ENCODE peak calls at places on chromosomes 3 and 15, in ten cellular contexts. M, I, B, G, X, W, K, U, L and T are unnamed samples. For H3K9me3, the result is how much of the 10 kb centered on the place peaks cover.

GRCh38 chr3:130699765-130700164 is 46.9 kb downstream of the PIK3R4 start:
- DNase-seq in M (no peak), I (no peak), B (no peak), G (peak), X (peak), W (no peak), K (peak), U (no peak), L (no peak), T (no peak)

GRCh38 chr3:53337167-53337940 is 10.0 kb downstream of the DCP1A start:
- DNase-seq in M (no peak), I (no peak), B (no peak), G (no peak), X (no peak), W (no peak), K (no peak), U (no peak), L (no peak), T (no peak)

GRCh38 chr15:51144021-51144532 is 49.4 kb upstream of the TNFAIP8L3 start:
- DNase-seq in M (no peak), I (no peak), B (no peak), G (peak), X (peak), W (peak), K (peak), U (no peak), L (no peak), T (no peak)

GRCh38 chr3:38348903-38349302 is 2.3 kb downstream of the XYLB start:
- DNase-seq in M (no peak), I (no peak), B (no peak), G (no peak), X (no peak), W (no peak), K (peak), U (no peak), L (no peak), T (no peak)

GRCh38 chr3:45666729-45667440 is 22.3 kb upstream of the SACM1L start:
- DNase-seq in M (no peak), I (no peak), B (no peak), G (no peak), X (no peak), W (no peak), K (peak), U (no peak), L (no peak), T (peak)

GRCh38 chr3:121719423-121719822 is 30.1 kb downstream of the GOLGB1 start:
- DNase-seq in M (no peak), I (no peak), B (no peak), G (no peak), X (no peak), W (no peak), K (no peak), U (no peak), L (no peak), T (no peak)

GRCh38 chr3:27712136-27713065 is 9.7 kb downstream of the EOMES start:
- DNase-seq in M (peak), I (peak), B (no peak), G (peak), X (peak), W (peak), K (peak), U (no peak), L (peak), T (peak)

GRCh38 chr3:187136936-187137335 is 2.4 kb downstream of the RPL39L start:
- DNase-seq in M (no peak), I (no peak), B (no peak), G (peak), X (no peak), W (no peak), K (peak), U (no peak), L (no peak), T (no peak)

GRCh38 chr3:126544596-126545281 is 14.0 kb downstream of the C3orf22 start:
- DNase-seq in M (peak), I (peak), B (peak), G (no peak), X (no peak), W (peak), K (no peak), U (no peak), L (no peak), T (no peak)

GRCh38 chr15:38557855-38558713 is 6.5 kb downstream of the RASGRP1 start:
- DNase-seq in M (no peak), I (no peak), B (no peak), G (no peak), X (no peak), W (no peak), K (no peak), U (no peak), L (no peak), T (no peak)

GRCh38 chr3:143172313-143173054 is 52.9 kb downstream of the CHST2 start:
- DNase-seq in M (no peak), I (no peak), B (no peak), G (no peak), X (no peak), W (no peak), K (no peak), U (no peak), L (no peak), T (no peak)

GRCh38 chr3:125433611-125434041 is 58.5 kb upstream of the ZNF148 start:
- DNase-seq in M (no peak), I (no peak), B (no peak), G (no peak), X (no peak), W (no peak), K (no peak), U (no peak), L (no peak), T (no peak)

GRCh38 chr3:66476852-66477381 is 23.9 kb downstream of the LRIG1 start:
- DNase-seq in M (no peak), I (no peak), B (no peak), G (no peak), X (no peak), W (no peak), K (no peak), U (no peak), L (no peak), T (no peak)

GRCh38 chr15:35842631-35843030 is 296.7 kb upstream of the DPH6 start:
- DNase-seq in M (no peak), I (no peak), B (no peak), G (no peak), X (no peak), W (no peak), K (no peak), U (no peak), L (no peak), T (no peak)

GRCh38 chr15:71344316-71344715 is 229.0 kb downstream of the THSD4 start:
- DNase-seq in M (no peak), I (no peak), B (no peak), G (no peak), X (no peak), W (no peak), K (no peak), U (no peak), L (no peak), T (no peak)

GRCh38 chr3:187211532-187212274 is 14.4 kb downstream of the RTP1 start:
- DNase-seq in M (no peak), I (no peak), B (no peak), G (no peak), X (no peak), W (no peak), K (peak), U (no peak), L (no peak), T (no peak)

GRCh38 chr15:40928351-40928974 is 677 bp upstream of the DLL4 start:
- DNase-seq in M (no peak), I (no peak), B (no peak), G (no peak), X (no peak), W (no peak), K (no peak), U (no peak), L (no peak), T (no peak)

GRCh38 chr3:124486324-124486723 is 243.9 kb upstream of the UMPS start:
- DNase-seq in M (no peak), I (no peak), B (no peak), G (no peak), X (no peak), W (no peak), K (no peak), U (no peak), L (no peak), T (no peak)

GRCh38 chr3:188342991-188343732 is 189.2 kb downstream of the LPP start:
- DNase-seq in M (no peak), I (no peak), B (no peak), G (no peak), X (no peak), W (no peak), K (no peak), U (no peak), L (no peak), T (no peak)

GRCh38 chr3:4855676-4856075 is 123.6 kb upstream of the BHLHE40 start:
- DNase-seq in M (no peak), I (no peak), B (no peak), G (no peak), X (no peak), W (no peak), K (no peak), U (no peak), L (no peak), T (no peak)

GRCh38 chr15:31197497-31198414 is 96.2 kb upstream of the TRPM1 start:
- DNase-seq in M (peak), I (no peak), B (no peak), G (no peak), X (no peak), W (no peak), K (no peak), U (peak), L (no peak), T (no peak)

GRCh38 chr3:170848294-170848917 is 21.6 kb downstream of the RPL22L1 start:
- DNase-seq in M (no peak), I (no peak), B (no peak), G (no peak), X (no peak), W (no peak), K (peak), U (no peak), L (no peak), T (no peak)

GRCh38 chr15:90101130-90101968 is 919 bp downstream of the IDH2 start:
- DNase-seq in M (peak), I (peak), B (no peak), G (no peak), X (no peak), W (peak), K (no peak), U (no peak), L (no peak), T (no peak)

GRCh38 chr3:195185574-195185973 is 85.4 kb downstream of the XXYLT1 start:
- DNase-seq in M (no peak), I (no peak), B (no peak), G (no peak), X (no peak), W (no peak), K (no peak), U (no peak), L (no peak), T (no peak)

GRCh38 chr15:45588199-45588910 is 1.2 kb downstream of the BLOC1S6 start:
- DNase-seq in M (no peak), I (no peak), B (no peak), G (no peak), X (no peak), W (no peak), K (peak), U (no peak), L (no peak), T (no peak)

GRCh38 chr3:7929319-7929889 is 572.2 kb upstream of the LMCD1 start:
- DNase-seq in M (no peak), I (no peak), B (no peak), G (no peak), X (no peak), W (no peak), K (no peak), U (no peak), L (no peak), T (no peak)

GRCh38 chr3:190701096-190701532 is 161.4 kb downstream of the GMNC start:
- DNase-seq in M (peak), I (peak), B (no peak), G (peak), X (peak), W (no peak), K (peak), U (no peak), L (no peak), T (peak)

GRCh38 chr3:81955908-81956307 is 194.5 kb upstream of the GBE1 start:
- DNase-seq in M (no peak), I (no peak), B (no peak), G (no peak), X (no peak), W (no peak), K (no peak), U (no peak), L (no peak), T (no peak)

GRCh38 chr15:39338251-39338650 is 242.6 kb upstream of the THBS1 start:
- DNase-seq in M (no peak), I (no peak), B (no peak), G (no peak), X (no peak), W (no peak), K (no peak), U (no peak), L (no peak), T (no peak)

GRCh38 chr3:170908235-170909116 is at the start of gene EIF5A2:
- DNase-seq in M (peak), I (peak), B (peak), G (peak), X (peak), W (peak), K (peak), U (peak), L (peak), T (peak)

GRCh38 chr3:114646521-114646920 is 352.7 kb downstream of the TIGIT start:
- DNase-seq in M (no peak), I (no peak), B (no peak), G (no peak), X (no peak), W (no peak), K (no peak), U (no peak), L (no peak), T (no peak)

GRCh38 chr15:67305506-67305905 is 50.9 kb downstream of the IQCH start:
- DNase-seq in M (no peak), I (no peak), B (no peak), G (no peak), X (no peak), W (no peak), K (no peak), U (no peak), L (no peak), T (no peak)

GRCh38 chr15:45276851-45277250 is 24.8 kb downstream of the SLC28A2 start:
- DNase-seq in M (no peak), I (no peak), B (no peak), G (no peak), X (peak), W (no peak), K (peak), U (peak), L (no peak), T (no peak)

GRCh38 chr3:9352917-9353823 is 9.7 kb upstream of the THUMPD3 start:
- DNase-seq in M (peak), I (peak), B (no peak), G (peak), X (peak), W (peak), K (peak), U (peak), L (peak), T (peak)

GRCh38 chr3:47319952-47320351 is 37.2 kb downstream of the KLHL18 start:
- DNase-seq in M (no peak), I (no peak), B (no peak), G (no peak), X (no peak), W (no peak), K (no peak), U (no peak), L (no peak), T (no peak)

GRCh38 chr3:78277220-78277619 is 1237.3 kb downstream of the ROBO2 start:
- DNase-seq in M (no peak), I (no peak), B (no peak), G (no peak), X (no peak), W (no peak), K (no peak), U (no peak), L (no peak), T (no peak)

GRCh38 chr15:63482874-63483323 is 21.5 kb upstream of the USP3 start:
- DNase-seq in M (no peak), I (no peak), B (no peak), G (no peak), X (no peak), W (no peak), K (no peak), U (no peak), L (no peak), T (no peak)

GRCh38 chr3:128482857-128483656 is 9.9 kb downstream of the GATA2 start:
- DNase-seq in M (no peak), I (no peak), B (no peak), G (no peak), X (no peak), W (peak), K (peak), U (no peak), L (no peak), T (peak)

GRCh38 chr3:186241910-186242821 is 119.9 kb downstream of the DGKG start:
- DNase-seq in M (peak), I (no peak), B (no peak), G (peak), X (peak), W (peak), K (peak), U (no peak), L (peak), T (peak)

GRCh38 chr3:183477801-183478456 is 49.5 kb upstream of the MCF2L2 start:
- DNase-seq in M (no peak), I (no peak), B (no peak), G (no peak), X (no peak), W (no peak), K (no peak), U (no peak), L (no peak), T (no peak)

DNA sequence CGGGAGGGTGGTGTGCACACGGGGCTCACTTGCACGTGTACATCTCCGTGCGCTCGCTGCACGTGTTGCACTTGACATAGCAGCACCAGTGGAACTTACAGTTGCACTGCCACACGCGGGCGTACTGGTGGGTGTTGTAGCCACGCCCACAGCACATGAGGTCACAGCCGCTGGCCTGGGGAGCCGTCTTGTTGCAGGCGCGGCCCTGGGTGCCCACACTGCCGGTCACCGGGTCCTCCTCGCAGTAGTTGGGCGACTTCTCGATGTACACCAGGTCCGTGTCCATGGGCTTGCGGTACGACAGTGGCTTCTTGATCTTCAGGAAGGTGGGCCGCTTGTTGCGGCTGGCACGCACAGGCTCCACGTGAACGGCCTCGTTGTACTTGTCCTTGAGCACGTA is 61.0 kb downstream of the WNT7A start:
- DNase-seq in M (no peak), I (no peak), B (no peak), G (no peak), X (no peak), W (no peak), K (no peak), U (no peak), L (no peak), T (no peak)
- H3K9me3 ChIP-seq in M (under half), I (under half), B (under half), G (under half), X (under half), W (under half), K (under half), U (under half), L (under half), T (under half)

GRCh38 chr15:73156431-73157191 is 104.3 kb downstream of the NEO1 start:
- DNase-seq in M (no peak), I (no peak), B (no peak), G (no peak), X (no peak), W (no peak), K (no peak), U (no peak), L (no peak), T (no peak)
- TF ChIP-seq CTCF in M (no peak), I (no peak), B (no peak), G (peak), X (no peak), W (no peak), K (no peak), U (peak), L (no peak), T (no peak)

GRCh38 chr15:52178765-52179164 is 12.4 kb downstream of the GNB5 start:
- DNase-seq in M (no peak), I (peak), B (no peak), G (no peak), X (no peak), W (peak), K (no peak), U (no peak), L (no peak), T (no peak)

GRCh38 chr15:52180196-52180835 is 10.9 kb downstream of the GNB5 start:
- DNase-seq in M (no peak), I (peak), B (no peak), G (no peak), X (no peak), W (no peak), K (no peak), U (no peak), L (no peak), T (no peak)

GRCh38 chr15:52180851-52181450 is 10.2 kb downstream of the GNB5 start:
- DNase-seq in M (no peak), I (no peak), B (no peak), G (no peak), X (no peak), W (no peak), K (no peak), U (no peak), L (no peak), T (no peak)

GRCh38 chr15:52181938-52182780 is 9.0 kb downstream of the GNB5 start:
- DNase-seq in M (no peak), I (no peak), B (no peak), G (no peak), X (no peak), W (no peak), K (no peak), U (no peak), L (no peak), T (no peak)

DNA sequence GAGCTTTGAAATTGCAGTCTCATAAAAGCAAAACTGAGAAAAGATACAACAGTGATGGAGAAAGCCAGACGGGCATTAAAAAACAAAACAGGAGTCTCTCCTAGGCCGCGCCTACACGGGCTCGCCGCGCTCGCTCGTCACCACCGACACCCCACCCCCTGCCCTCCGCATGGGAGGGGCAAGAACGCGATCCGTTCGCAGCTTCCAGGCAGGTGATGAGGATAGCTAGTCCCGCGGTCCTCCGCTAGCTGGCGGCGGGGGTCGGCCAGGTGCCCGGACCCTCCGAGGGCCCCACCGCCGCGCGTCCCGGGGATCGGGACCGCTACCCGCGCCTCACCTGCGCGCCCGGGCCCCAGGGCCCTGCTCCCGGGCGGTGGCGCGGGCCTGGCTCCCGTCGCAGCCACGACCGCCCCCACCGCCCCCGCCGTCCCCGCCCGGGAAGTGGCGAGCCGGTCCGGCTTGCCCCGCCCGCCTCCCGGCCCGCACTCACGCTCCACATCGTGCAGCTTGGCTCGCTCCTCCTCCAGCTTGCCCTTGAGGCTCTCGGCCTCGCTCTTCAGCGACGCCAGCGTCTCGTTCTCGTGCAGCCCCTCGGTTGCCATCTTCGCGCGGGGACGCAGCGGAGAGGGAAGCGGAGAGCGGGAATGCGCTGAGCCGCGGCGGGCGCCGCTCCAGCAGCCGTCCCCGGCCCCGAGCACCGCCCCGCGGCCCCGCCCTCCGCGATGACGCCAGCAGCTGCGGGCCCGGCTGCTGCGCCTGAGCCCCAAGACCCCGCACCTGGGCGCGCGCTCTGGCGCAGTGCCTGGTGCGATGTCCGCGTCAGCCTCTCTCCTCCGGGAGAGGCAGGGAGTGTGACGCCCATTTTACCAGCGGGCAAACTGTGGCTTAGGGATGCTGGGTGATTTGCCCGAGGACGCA is 11.7 kb downstream of the GNB5 start:
- DNase-seq in M (peak), I (peak), B (peak), G (peak), X (peak), W (peak), K (peak), U (peak), L (peak), T (peak)
- TF ChIP-seq POLR2A in M (peak), I (peak), B (no peak), G (peak), X (peak), W (peak), K (peak), U (peak), L (no peak), T (peak)

GRCh38 chr3:43155016-43155415 is 49.1 kb upstream of the POMGNT2 start:
- DNase-seq in M (no peak), I (no peak), B (no peak), G (no peak), X (no peak), W (no peak), K (no peak), U (no peak), L (no peak), T (no peak)

GRCh38 chr3:43153189-43154083 is 47.6 kb upstream of the POMGNT2 start:
- DNase-seq in M (no peak), I (peak), B (peak), G (no peak), X (no peak), W (peak), K (peak), U (no peak), L (peak), T (peak)

GRCh38 chr3:43156812-43157455 is 51.1 kb upstream of the POMGNT2 start:
- DNase-seq in M (no peak), I (no peak), B (no peak), G (no peak), X (no peak), W (no peak), K (no peak), U (no peak), L (no peak), T (no peak)

GRCh38 chr3:43155464-43156121 is 49.7 kb upstream of the POMGNT2 start:
- DNase-seq in M (peak), I (peak), B (no peak), G (peak), X (peak), W (peak), K (peak), U (no peak), L (peak), T (peak)

GRCh38 chr3:43152649-43153048 is 46.8 kb upstream of the POMGNT2 start:
- DNase-seq in M (no peak), I (no peak), B (no peak), G (no peak), X (no peak), W (no peak), K (no peak), U (no peak), L (no peak), T (no peak)
- H3K9me3 ChIP-seq in M (under half), I (under half), B (under half), G (under half), X (under half), W (under half), K (under half), U (under half), L (under half), T (under half)